ENCODE peak calls at places on chromosome 5, in four cellular contexts. O is NCI-H82, N is astrocyte of the spinal cord, L is germinal center. S is an unnamed sample.

GRCh38 chr5:65483474-65484346 is 2.0 kb upstream of the ADAMTS6 start:
- DNase-seq in O (peak; percentile 64), N (peak; percentile 82), L (no peak), S (peak; percentile 53)

GRCh38 chr5:945691-946541 is 53.2 kb downstream of the TRIP13 start:
- DNase-seq in O (no peak), N (peak; percentile 6), L (no peak), S (peak; percentile 41)

GRCh38 chr5:80865547-80865946 is 94.6 kb upstream of the RASGRF2 start:
- DNase-seq in O (no peak), N (no peak), L (no peak), S (no peak)

GRCh38 chr5:146540421-146540820 is 24.4 kb upstream of the GPR151 start:
- DNase-seq in O (no peak), N (peak; percentile 40), L (no peak), S (no peak)

GRCh38 chr5:80269991-80270438 is 14.2 kb upstream of the SERINC5 start:
- DNase-seq in O (no peak), N (no peak), L (no peak), S (no peak)

GRCh38 chr5:136000937-136001336 is 27.9 kb upstream of the TGFBI start:
- DNase-seq in O (no peak), N (no peak), L (no peak), S (no peak)

GRCh38 chr5:73370076-73370475 is 78.5 kb downstream of the FOXD1 start:
- DNase-seq in O (no peak), N (no peak), L (no peak), S (no peak)

GRCh38 chr5:83149671-83150070 is 72.3 kb downstream of the XRCC4 start:
- DNase-seq in O (no peak), N (peak; percentile 79), L (no peak), S (peak; percentile 43)

GRCh38 chr5:101943784-101944183 is 352.3 kb downstream of the SLCO4C1 start:
- DNase-seq in O (no peak), N (peak; percentile 5), L (no peak), S (no peak)

GRCh38 chr5:20615888-20616563 is 628.0 kb upstream of the CDH18 start:
- DNase-seq in O (no peak), N (no peak), L (no peak), S (no peak)

GRCh38 chr5:17312358-17312757 is 94.9 kb downstream of the BASP1 start:
- DNase-seq in O (no peak), N (no peak), L (no peak), S (no peak)

S was measured in astrocyte of the cerebellum.